ENCODE peak calls at places on chromosome 13, in five cellular contexts. S is body of pancreas, U is tibial artery, I is psoas muscle, A is fibroblast of pulmonary artery. R is an unnamed sample.
A peak's percentile ranks its signal among the peaks of the same experiment; 100 is the strongest.

GRCh38 chr13:41411536-41411935 is 45.8 kb upstream of the RGCC start:
- DNase-seq in S (peak; percentile 13), U (peak; percentile 27), I (no peak), A (peak; percentile 76), R (no peak)

GRCh38 chr13:69389899-69390298 is 717.7 kb upstream of the ATXN8OS start:
- DNase-seq in S (no peak), U (no peak), I (no peak), A (no peak), R (no peak)

GRCh38 chr13:93235258-93236015 is 8.8 kb downstream of the GPC6 start:
- DNase-seq in S (no peak), U (peak; percentile 66), I (no peak), A (peak; percentile 40), R (no peak)

GRCh38 chr13:111912991-111913781 is 153.8 kb upstream of the SOX1 start:
- DNase-seq in S (no peak), U (no peak), I (no peak), A (no peak), R (no peak)

GRCh38 chr13:73326215-73326558 is 267.4 kb downstream of the KLF5 start:
- DNase-seq in S (no peak), U (no peak), I (no peak), A (no peak), R (no peak)

GRCh38 chr13:73107459-73107858 is 48.7 kb downstream of the KLF5 start:
- DNase-seq in S (no peak), U (no peak), I (no peak), A (no peak), R (no peak)

GRCh38 chr13:23674795-23675640 is 104.8 kb downstream of the TNFRSF19 start:
- DNase-seq in S (no peak), U (no peak), I (no peak), A (peak; percentile 83), R (no peak)

GRCh38 chr13:109211616-109212015 is 574.8 kb downstream of the IRS2 start:
- DNase-seq in S (no peak), U (no peak), I (no peak), A (peak; percentile 13), R (peak; percentile 46)

GRCh38 chr13:102597029-102598015 is 536 bp downstream of the TPP2 start:
- DNase-seq in S (peak; percentile 12), U (peak; percentile 30), I (peak; percentile 69), A (peak; percentile 19), R (peak; percentile 17)

GRCh38 chr13:85816413-85816812 is 17.2 kb upstream of the SLITRK6 start:
- DNase-seq in S (no peak), U (no peak), I (no peak), A (peak; percentile 22), R (no peak)

GRCh38 chr13:78816592-78816991 is 157.6 kb upstream of the OBI1 start:
- DNase-seq in S (no peak), U (no peak), I (no peak), A (no peak), R (no peak)

GRCh38 chr13:32314271-32314967 is 744 bp downstream of the ZAR1L start:
- DNase-seq in S (no peak), U (peak; percentile 50), I (peak; percentile 57), A (no peak), R (no peak)

GRCh38 chr13:72960541-72960940 is 98.3 kb upstream of the KLF5 start:
- DNase-seq in S (peak; percentile 61), U (no peak), I (no peak), A (no peak), R (no peak)

GRCh38 chr13:38024431-38024830 is 154.9 kb upstream of the TRPC4 start:
- DNase-seq in S (no peak), U (no peak), I (no peak), A (peak; percentile 2), R (no peak)

GRCh38 chr13:84912720-84913119 is 886.5 kb downstream of the SLITRK6 start:
- DNase-seq in S (no peak), U (no peak), I (no peak), A (no peak), R (no peak)

GRCh38 chr13:113532156-113532806 is 41.8 kb upstream of the DCUN1D2 start:
- DNase-seq in S (no peak), U (no peak), I (no peak), A (peak; percentile 33), R (no peak)

GRCh38 chr13:80988752-80989151 is 647.8 kb upstream of the SPRY2 start:
- DNase-seq in S (no peak), U (no peak), I (no peak), A (no peak), R (no peak)

GRCh38 chr13:107964356-107964755 is 251.0 kb downstream of the LIG4 start:
- DNase-seq in S (no peak), U (no peak), I (no peak), A (peak; percentile 0), R (no peak)

GRCh38 chr13:102548811-102549210 is 48.0 kb upstream of the TPP2 start:
- DNase-seq in S (no peak), U (no peak), I (no peak), A (no peak), R (no peak)

GRCh38 chr13:112756967-112757758 is 67.3 kb downstream of the ATP11A start:
- DNase-seq in S (no peak), U (no peak), I (peak; percentile 34), A (no peak), R (peak; percentile 41)

GRCh38 chr13:24709186-24709913 is 29.1 kb downstream of the ATP12A start:
- DNase-seq in S (no peak), U (no peak), I (peak; percentile 32), A (no peak), R (no peak)

GRCh38 chr13:81395368-81395767 is 1054.4 kb upstream of the SPRY2 start:
- DNase-seq in S (no peak), U (no peak), I (no peak), A (no peak), R (peak; percentile 4)

GRCh38 chr13:23440821-23441608 is 7.5 kb upstream of the SACS start:
- DNase-seq in S (no peak), U (no peak), I (peak; percentile 85), A (no peak), R (no peak)

GRCh38 chr13:44273991-44274810 is 99.4 kb upstream of the SERP2 start:
- DNase-seq in S (peak; percentile 25), U (no peak), I (no peak), A (peak; percentile 58), R (no peak)

GRCh38 chr13:99151516-99151915 is 49.1 kb upstream of the UBAC2 start:
- DNase-seq in S (no peak), U (no peak), I (no peak), A (peak; percentile 63), R (no peak)

GRCh38 chr13:73767747-73768315 is 366.4 kb downstream of the KLF12 start:
- DNase-seq in S (no peak), U (no peak), I (no peak), A (no peak), R (peak; percentile 3)

GRCh38 chr13:19157461-19157860 is 24.2 kb downstream of the TUBA3C start:
- DNase-seq in S (no peak), U (no peak), I (no peak), A (no peak), R (no peak)

GRCh38 chr13:61874970-61875579 is 459.4 kb upstream of the PCDH20 start:
- DNase-seq in S (no peak), U (no peak), I (no peak), A (no peak), R (no peak)

GRCh38 chr13:61884830-61885229 is 469.2 kb upstream of the PCDH20 start:
- DNase-seq in S (no peak), U (no peak), I (no peak), A (no peak), R (no peak)

GRCh38 chr13:61880576-61881283 is 465.1 kb upstream of the PCDH20 start:
- DNase-seq in S (peak; percentile 3), U (no peak), I (no peak), A (peak; percentile 41), R (no peak)
- TF ChIP-seq CTCF in S (no peak), U (no peak), I (no peak), A (peak; percentile 64), R (peak; percentile 68)

DNA sequence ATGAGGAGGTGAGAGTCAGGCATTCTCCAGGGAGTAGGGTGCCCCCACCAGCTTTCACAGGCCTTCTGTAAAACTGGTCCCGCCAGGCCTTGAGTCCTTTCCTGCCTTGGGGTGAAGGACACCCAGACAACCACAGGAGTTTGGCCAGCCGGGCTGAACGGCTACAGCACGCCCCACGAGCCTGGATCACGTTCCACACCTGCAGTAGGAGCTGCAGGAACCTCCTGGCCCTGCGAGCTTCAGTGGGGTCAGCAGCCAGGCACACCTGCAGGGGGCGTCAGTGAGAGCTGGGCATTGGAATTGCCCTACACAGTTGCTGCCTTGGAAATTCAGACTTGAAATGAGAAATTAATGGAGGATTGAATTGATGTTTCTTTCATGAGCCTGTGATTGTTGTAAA is 45.7 kb downstream of the COL4A2 start:
- DNase-seq in S (no peak), U (no peak), I (no peak), A (no peak), R (no peak)
- TF ChIP-seq CTCF in S (no peak), U (peak; percentile 8), I (peak; percentile 8), A (peak; percentile 20), R (peak; percentile 14)

DNA sequence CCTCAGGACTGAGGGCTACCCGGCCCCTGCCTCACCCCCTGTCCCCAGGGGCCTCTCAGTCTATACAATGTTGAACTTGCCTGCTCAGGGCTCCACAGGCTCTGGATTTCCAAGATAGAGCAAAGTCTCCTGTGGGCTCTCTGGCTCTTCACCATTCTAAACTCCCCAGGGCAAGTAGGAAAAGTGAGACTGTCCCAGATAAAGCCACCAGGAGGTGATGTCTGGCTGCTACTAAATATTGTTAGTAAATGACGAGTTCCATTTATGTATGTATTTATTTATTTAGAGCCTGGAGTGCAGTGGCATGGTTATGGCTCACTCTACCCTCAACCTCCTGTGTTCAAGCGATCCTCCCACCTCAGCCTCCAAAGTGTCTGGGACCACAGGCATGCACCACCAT is 73.6 kb upstream of the SIAH3 start:
- DNase-seq in S (no peak), U (no peak), I (no peak), A (peak; percentile 14), R (no peak)
- TF ChIP-seq CTCF in S (no peak), U (no peak), I (no peak), A (peak; percentile 16), R (no peak)

DNA sequence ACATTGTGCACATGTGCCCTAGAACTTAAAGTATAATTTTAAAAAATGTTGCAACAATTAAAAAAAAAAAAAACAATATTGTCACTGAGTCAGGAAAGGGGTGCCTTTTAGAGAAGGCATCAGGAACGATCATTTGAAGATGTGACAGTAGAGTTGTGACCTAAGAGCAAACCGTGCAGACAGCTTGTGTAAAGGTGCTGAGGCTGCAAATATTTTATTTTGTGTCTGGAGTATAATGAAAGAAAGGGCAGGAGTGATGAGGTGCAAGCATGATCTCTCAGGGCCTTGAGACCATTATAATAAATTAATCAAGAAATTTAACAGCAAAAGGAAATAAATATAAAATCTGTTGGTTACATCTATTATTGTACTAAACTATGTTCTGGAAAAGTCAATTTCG is 1219.7 kb downstream of the OLFM4 start:
- DNase-seq in S (no peak), U (no peak), I (no peak), A (no peak), R (no peak)
- TF ChIP-seq CTCF in S (no peak), U (no peak), I (no peak), A (no peak), R (no peak)

DNA sequence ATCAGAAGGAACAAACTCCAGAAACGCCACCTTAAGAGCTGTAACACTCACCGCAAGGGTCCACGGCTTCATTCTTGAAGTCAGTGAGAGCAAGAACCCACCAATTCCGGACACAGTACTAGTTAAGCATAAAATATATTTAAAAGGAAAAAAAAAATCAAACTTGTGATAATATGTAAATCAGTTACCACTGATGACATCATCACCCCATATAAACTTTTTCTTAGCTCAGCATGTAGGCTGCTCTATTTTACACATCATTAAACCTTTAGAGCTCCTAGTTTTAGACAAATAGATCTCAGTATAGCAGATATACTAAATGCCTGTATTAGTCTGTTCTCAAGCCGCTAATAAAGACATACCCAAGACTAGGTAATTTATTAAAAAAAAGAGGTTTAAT is 668.1 kb downstream of the PCDH9 start:
- DNase-seq in S (no peak), U (no peak), I (no peak), A (no peak), R (no peak)
- TF ChIP-seq CTCF in S (no peak), U (no peak), I (no peak), A (no peak), R (no peak)

R was measured in neural crest cell.